ENCODE peak calls at places on chromosomes 4 and X, in seven cellular contexts. F, S, W, C, Q, X and K are unnamed samples.

GRCh38 chr4:110107868-110108267 is 90.5 kb downstream of the ELOVL6 start:
- DNase-seq in F (no peak), S (no peak), W (no peak), C (no peak), Q (no peak), X (peak), K (no peak)

GRCh38 chr4:95085118-95085833 is 327.5 kb downstream of the BMPR1B start:
- DNase-seq in F (no peak), S (no peak), W (no peak), C (peak), Q (no peak), X (no peak), K (no peak)

GRCh38 chr4:104897297-104897645 is 249.4 kb upstream of the TET2 start:
- DNase-seq in F (no peak), S (no peak), W (no peak), C (no peak), Q (no peak), X (no peak), K (no peak)

GRCh38 chr4:20272411-20272872 is 20.7 kb downstream of the SLIT2 start:
- DNase-seq in F (no peak), S (no peak), W (no peak), C (no peak), Q (no peak), X (no peak), K (no peak)

GRCh38 chr4:145427221-145427620 is 54.4 kb upstream of the SMAD1 start:
- DNase-seq in F (no peak), S (no peak), W (no peak), C (no peak), Q (no peak), X (no peak), K (no peak)

GRCh38 chr4:112167790-112168189 is 22.5 kb downstream of the FAM241A start:
- DNase-seq in F (no peak), S (no peak), W (no peak), C (no peak), Q (no peak), X (no peak), K (no peak)

GRCh38 chr4:124879195-124879594 is 166.7 kb upstream of the ANKRD50 start:
- DNase-seq in F (no peak), S (no peak), W (no peak), C (no peak), Q (no peak), X (no peak), K (no peak)

GRCh38 chr4:78845469-78845868 is 69.3 kb downstream of the BMP2K start:
- DNase-seq in F (no peak), S (no peak), W (no peak), C (no peak), Q (no peak), X (peak), K (no peak)

GRCh38 chr4:16225139-16225538 is 1.1 kb downstream of the TAPT1 start:
- DNase-seq in F (no peak), S (no peak), W (no peak), C (peak), Q (no peak), X (peak), K (no peak)

GRCh38 chrX:19799319-19800182 is 87.8 kb downstream of the SH3KBP1 start:
- DNase-seq in F (peak), S (no peak), W (no peak), C (no peak), Q (no peak), X (no peak), K (no peak)

DNA sequence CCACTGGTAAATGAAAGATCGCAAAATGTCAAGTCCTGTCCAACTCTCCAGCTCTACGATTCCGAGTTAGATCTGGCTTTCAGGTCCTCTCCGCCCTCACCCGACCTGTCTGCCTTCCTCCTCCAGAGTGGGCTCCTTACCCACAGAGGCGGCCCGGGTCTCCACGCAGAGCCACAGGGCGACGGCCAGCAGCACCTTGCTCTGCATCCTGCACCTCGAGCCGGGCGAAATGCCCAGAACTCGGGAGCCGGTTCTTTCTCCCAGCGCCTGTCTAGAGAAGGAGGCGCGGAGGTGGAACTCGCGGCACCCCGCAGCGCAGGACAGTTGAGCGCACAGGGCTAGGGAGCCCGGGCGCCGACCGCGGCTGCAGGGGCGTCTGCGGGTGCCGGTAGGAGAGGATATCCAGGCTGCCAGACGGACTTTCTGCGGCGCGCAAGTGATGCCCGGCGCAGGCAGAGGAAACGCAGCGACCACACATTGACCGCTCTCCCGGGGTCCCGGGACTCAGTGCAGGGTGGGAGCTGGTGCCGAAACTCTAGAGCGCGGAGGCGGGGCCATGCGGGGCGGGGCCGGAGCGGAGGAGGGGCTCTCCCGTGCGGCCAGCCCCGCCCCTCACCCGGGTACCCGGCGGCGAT is at the start of gene KDR:
- DNase-seq in F (no peak), S (no peak), W (no peak), C (no peak), Q (no peak), X (no peak), K (no peak)
- TF ChIP-seq POLR2A in F (peak), S (peak), W (peak), C (no peak), Q (no peak), X (no peak), K (no peak)

GRCh38 chrX:65196758-65197371 is 220.6 kb upstream of the ZC4H2 start:
- DNase-seq in F (peak), S (peak), W (peak), C (peak), Q (no peak), X (no peak), K (no peak)
- TF ChIP-seq POLR2A in F (no peak), S (no peak), W (peak), C (no peak), Q (no peak), X (no peak), K (no peak)

GRCh38 chr4:54657556-54658313 is at the start of gene KIT:
- DNase-seq in F (peak), S (no peak), W (peak), C (no peak), Q (no peak), X (peak), K (peak)
- TF ChIP-seq POLR2A in F (no peak), S (no peak), W (peak), C (no peak), Q (no peak), X (no peak), K (peak)

DNA sequence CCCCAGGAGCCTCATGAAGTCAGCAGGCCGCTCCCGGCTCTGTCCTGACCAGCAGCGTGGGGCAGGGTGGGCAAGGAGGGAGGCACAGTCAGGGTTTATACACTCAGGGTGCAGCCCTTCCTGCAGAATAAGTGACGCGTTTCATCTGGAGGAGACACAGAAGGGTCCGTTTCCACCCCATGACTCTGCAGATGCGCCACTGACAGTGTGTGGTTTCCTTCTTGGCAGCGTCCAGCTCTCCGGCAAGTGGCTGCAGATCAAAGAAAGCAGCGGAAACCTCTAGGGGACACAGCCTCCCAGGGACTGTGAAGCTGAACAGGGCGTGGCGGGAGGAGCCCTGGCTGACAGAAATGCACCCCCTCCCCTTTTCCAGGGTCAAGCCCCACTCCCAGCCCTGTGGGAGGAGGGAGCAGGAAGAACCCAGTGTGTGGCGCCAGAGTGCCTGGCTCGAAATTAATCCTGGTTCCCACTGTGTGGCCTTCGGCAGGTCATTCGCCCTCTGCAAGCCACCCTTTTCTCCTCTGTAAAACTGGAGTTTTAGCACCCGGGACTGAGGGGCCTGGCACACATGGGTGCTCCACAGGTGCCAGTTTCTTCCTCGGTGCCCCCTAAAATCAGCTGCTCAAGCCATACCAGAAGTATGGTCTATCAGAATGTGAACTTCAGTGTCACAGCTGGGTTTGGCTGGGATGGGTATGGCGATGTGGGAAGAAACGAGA is 17.3 kb upstream of the TBC1D14 start:
- DNase-seq in F (peak), S (peak), W (no peak), C (peak), Q (no peak), X (peak), K (no peak)
- TF ChIP-seq POLR2A in F (no peak), S (no peak), W (no peak), C (no peak), Q (no peak), X (no peak), K (no peak)

DNA sequence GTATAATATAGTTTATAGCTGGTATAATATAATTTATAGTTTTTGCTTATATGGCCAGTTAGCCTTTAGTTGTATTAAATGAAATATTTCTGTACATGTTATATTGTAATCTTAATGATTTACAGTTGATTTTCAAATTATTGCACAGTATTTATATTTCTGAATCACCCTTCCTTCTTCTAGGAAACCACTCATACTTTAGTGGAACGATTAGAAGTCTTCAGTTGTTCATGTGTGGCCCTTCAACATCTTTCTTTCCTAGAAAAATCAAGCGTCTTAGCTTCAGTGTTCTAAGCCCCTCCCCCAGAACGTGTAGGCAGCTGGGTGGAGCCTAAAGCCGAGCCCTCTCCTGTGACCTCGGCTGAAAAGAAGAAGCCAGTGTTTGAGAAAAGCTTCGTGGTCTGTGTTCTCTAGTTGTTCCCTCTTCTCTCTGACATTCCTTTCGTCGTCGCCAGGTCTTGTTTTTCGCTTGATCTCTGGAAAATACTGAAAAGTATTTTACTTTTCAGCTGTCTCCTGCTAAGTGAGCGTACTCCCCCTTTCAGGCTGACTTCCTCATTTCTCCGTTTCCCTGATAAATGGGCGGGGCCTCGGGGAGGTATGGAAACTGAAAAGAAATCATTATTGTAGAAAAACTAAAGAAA is at the start of gene C4orf33:
- DNase-seq in F (peak), S (peak), W (no peak), C (peak), Q (peak), X (peak), K (peak)
- TF ChIP-seq POLR2A in F (peak), S (no peak), W (peak), C (no peak), Q (no peak), X (no peak), K (peak)

GRCh38 chrX:103647630-103648029 is 18.9 kb downstream of the TCEAL1 start:
- DNase-seq in F (no peak), S (no peak), W (no peak), C (no peak), Q (no peak), X (no peak), K (no peak)

GRCh38 chrX:103656623-103657022 is 27.8 kb downstream of the TCEAL1 start:
- DNase-seq in F (no peak), S (no peak), W (no peak), C (peak), Q (no peak), X (no peak), K (peak)

DNA sequence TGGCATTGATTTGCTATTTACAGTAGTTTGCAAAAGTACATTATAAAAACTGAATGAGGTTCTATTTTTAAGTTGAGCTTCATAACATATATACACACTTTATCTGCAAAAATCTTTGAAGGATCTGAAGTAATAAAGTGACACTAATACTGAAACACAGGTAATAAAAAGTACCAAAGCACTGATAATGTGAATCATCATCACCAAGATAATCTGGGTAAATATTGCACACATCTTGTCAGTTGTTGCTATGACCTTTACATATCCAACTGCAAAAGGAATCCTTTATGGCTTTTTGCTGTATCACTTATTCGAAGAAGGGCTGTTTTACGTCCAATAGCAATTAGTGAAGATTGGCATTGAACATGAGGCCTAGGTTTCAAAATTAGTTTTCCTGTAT is 22.6 kb downstream of the TCEAL1 start:
- DNase-seq in F (no peak), S (no peak), W (no peak), C (no peak), Q (no peak), X (no peak), K (no peak)
- TF ChIP-seq POLR2A in F (no peak), S (no peak), W (no peak), C (no peak), Q (no peak), X (no peak), K (no peak)

DNA sequence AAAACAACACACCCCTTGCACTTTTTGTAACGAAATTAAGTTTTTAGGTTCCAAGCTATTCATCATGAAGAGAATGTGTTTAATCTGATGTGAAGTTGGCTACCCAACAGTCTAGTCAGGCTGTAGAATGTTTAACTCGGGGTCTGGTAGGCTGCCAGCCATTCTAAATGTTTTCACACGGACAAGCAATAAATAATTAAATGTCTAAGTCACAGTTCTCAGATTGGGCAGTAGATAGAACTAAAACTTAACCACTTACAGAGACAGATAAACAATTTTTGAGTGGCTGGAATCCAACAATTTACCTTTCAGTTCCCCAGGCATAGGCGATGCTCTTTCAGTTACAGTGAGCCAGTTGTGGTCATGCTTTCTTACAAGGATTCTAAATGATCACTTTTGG is 66.5 kb downstream of the CHIC2 start:
- DNase-seq in F (peak), S (no peak), W (no peak), C (no peak), Q (no peak), X (no peak), K (no peak)
- TF ChIP-seq POLR2A in F (no peak), S (no peak), W (no peak), C (no peak), Q (no peak), X (no peak), K (no peak)